ENCODE peak calls at places on chromosomes 1 and 21, in six cellular contexts. One of them, this sample, is unnamed.

GRCh38 chr1:201142854-201143725 is 11.2 kb downstream of the TMEM9 start:
- DNase-seq in astrocyte: no peak
- DNase-seq in IMR-90: no peak
- DNase-seq in WERI-Rb-1: peak; percentile 31
- DNase-seq in brain microvascular endothelial cell: no peak
- DNase-seq in kidney: peak; percentile 44
- DNase-seq in this sample: peak; percentile 53

GRCh38 chr1:58576727-58577675 is at the start of gene TACSTD2:
- DNase-seq in astrocyte: no peak
- DNase-seq in IMR-90: no peak
- DNase-seq in WERI-Rb-1: no peak
- DNase-seq in brain microvascular endothelial cell: no peak
- DNase-seq in kidney: peak; percentile 97
- DNase-seq in this sample: peak; percentile 94

GRCh38 chr1:175188936-175189335 is 3.6 kb downstream of the KIAA0040 start:
- DNase-seq in astrocyte: no peak
- DNase-seq in IMR-90: no peak
- DNase-seq in WERI-Rb-1: no peak
- DNase-seq in brain microvascular endothelial cell: no peak
- DNase-seq in kidney: no peak
- DNase-seq in this sample: no peak

GRCh38 chr21:18759267-18759666 is 355.7 kb upstream of the TMPRSS15 start:
- DNase-seq in astrocyte: no peak
- DNase-seq in IMR-90: no peak
- DNase-seq in WERI-Rb-1: no peak
- DNase-seq in brain microvascular endothelial cell: no peak
- DNase-seq in kidney: no peak
- DNase-seq in this sample: no peak

GRCh38 chr1:117541003-117541402 is 64.8 kb upstream of the TENT5C start:
- DNase-seq in astrocyte: no peak
- DNase-seq in IMR-90: no peak
- DNase-seq in WERI-Rb-1: no peak
- DNase-seq in brain microvascular endothelial cell: no peak
- DNase-seq in kidney: no peak
- DNase-seq in this sample: no peak

GRCh38 chr21:39874759-39875158 is 7.5 kb downstream of the PCP4 start:
- DNase-seq in astrocyte: no peak
- DNase-seq in IMR-90: no peak
- DNase-seq in WERI-Rb-1: no peak
- DNase-seq in brain microvascular endothelial cell: no peak
- DNase-seq in kidney: no peak
- DNase-seq in this sample: no peak

GRCh38 chr1:224402472-224403035 is 32.0 kb downstream of the WDR26 start:
- DNase-seq in astrocyte: no peak
- DNase-seq in IMR-90: no peak
- DNase-seq in WERI-Rb-1: no peak
- DNase-seq in brain microvascular endothelial cell: no peak
- DNase-seq in kidney: no peak
- DNase-seq in this sample: no peak

GRCh38 chr21:38839683-38840286 is 34.1 kb downstream of the ETS2 start:
- DNase-seq in astrocyte: peak; percentile 94
- DNase-seq in IMR-90: peak; percentile 94
- DNase-seq in WERI-Rb-1: no peak
- DNase-seq in brain microvascular endothelial cell: peak; percentile 94
- DNase-seq in kidney: no peak
- DNase-seq in this sample: no peak

GRCh38 chr1:48543854-48544253 is 71.8 kb upstream of the SPATA6 start:
- DNase-seq in astrocyte: no peak
- DNase-seq in IMR-90: no peak
- DNase-seq in WERI-Rb-1: no peak
- DNase-seq in brain microvascular endothelial cell: no peak
- DNase-seq in kidney: no peak
- DNase-seq in this sample: no peak

GRCh38 chr21:35314896-35315582 is 265.9 kb upstream of the RUNX1 start:
- DNase-seq in astrocyte: peak; percentile 49
- DNase-seq in IMR-90: peak; percentile 45
- DNase-seq in WERI-Rb-1: no peak
- DNase-seq in brain microvascular endothelial cell: no peak
- DNase-seq in kidney: no peak
- DNase-seq in this sample: no peak

GRCh38 chr1:238487931-238488330 is 597.2 kb upstream of the ZP4 start:
- DNase-seq in astrocyte: peak; percentile 30
- DNase-seq in IMR-90: peak; percentile 49
- DNase-seq in WERI-Rb-1: no peak
- DNase-seq in brain microvascular endothelial cell: no peak
- DNase-seq in kidney: no peak
- DNase-seq in this sample: no peak

GRCh38 chr1:151072224-151072623 is 1.7 kb downstream of the GABPB2 start:
- DNase-seq in astrocyte: no peak
- DNase-seq in IMR-90: no peak
- DNase-seq in WERI-Rb-1: no peak
- DNase-seq in brain microvascular endothelial cell: no peak
- DNase-seq in kidney: no peak
- DNase-seq in this sample: no peak

GRCh38 chr1:38888423-38889333 is 7.3 kb upstream of the GJA9 start:
- DNase-seq in astrocyte: no peak
- DNase-seq in IMR-90: no peak
- DNase-seq in WERI-Rb-1: no peak
- DNase-seq in brain microvascular endothelial cell: no peak
- DNase-seq in kidney: no peak
- DNase-seq in this sample: no peak
- H3K36me3 ChIP-seq in astrocyte: no peaks in the 10 kb centered on the region
- H3K36me3 ChIP-seq in IMR-90: no peaks in the 10 kb centered on the region
- H3K36me3 ChIP-seq in WERI-Rb-1: no peaks in the 10 kb centered on the region
- H3K36me3 ChIP-seq in brain microvascular endothelial cell: no peaks in the 10 kb centered on the region
- H3K36me3 ChIP-seq in kidney: no peaks in the 10 kb centered on the region
- H3K36me3 ChIP-seq in this sample: no peaks in the 10 kb centered on the region

DNA sequence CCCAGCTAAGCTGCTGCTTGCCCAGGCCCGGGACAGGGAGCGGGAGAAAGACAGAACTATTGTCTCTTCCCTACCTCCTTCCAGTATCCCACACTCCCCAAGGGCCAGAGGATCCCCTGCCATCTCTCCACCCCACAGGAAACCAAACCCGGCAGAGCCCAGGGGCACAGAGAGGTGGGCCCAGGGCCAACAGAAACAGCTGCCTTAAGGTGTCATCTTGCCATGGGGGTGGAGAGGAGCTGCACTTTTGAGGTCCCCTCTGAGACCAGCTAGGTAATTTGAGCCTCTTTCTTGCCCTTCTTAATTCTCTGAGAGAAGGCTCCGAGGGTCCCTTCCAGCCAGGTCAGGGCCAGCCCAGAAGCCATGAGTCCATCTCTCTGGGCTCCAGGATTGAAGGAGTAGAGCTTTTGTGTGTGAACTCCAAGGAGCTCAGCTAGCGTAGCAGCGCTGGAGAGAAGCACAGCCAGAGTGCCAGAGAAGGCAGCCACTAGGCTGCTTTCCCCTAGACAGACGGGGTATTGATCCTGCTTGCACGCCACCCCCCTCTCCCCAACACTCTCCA is 9.7 kb upstream of the GPR61 start:
- DNase-seq in astrocyte: no peak
- DNase-seq in IMR-90: no peak
- DNase-seq in WERI-Rb-1: no peak
- DNase-seq in brain microvascular endothelial cell: no peak
- DNase-seq in kidney: no peak
- DNase-seq in this sample: no peak
- H3K36me3 ChIP-seq in astrocyte: no peaks in the 10 kb centered on the region
- H3K36me3 ChIP-seq in IMR-90: no peaks in the 10 kb centered on the region
- H3K36me3 ChIP-seq in WERI-Rb-1: no peaks in the 10 kb centered on the region
- H3K36me3 ChIP-seq in brain microvascular endothelial cell: no peaks in the 10 kb centered on the region
- H3K36me3 ChIP-seq in kidney: no peaks in the 10 kb centered on the region
- H3K36me3 ChIP-seq in this sample: no peaks in the 10 kb centered on the region

GRCh38 chr1:1873186-1873585 is 17.7 kb downstream of the GNB1 start:
- DNase-seq in astrocyte: no peak
- DNase-seq in IMR-90: no peak
- DNase-seq in WERI-Rb-1: no peak
- DNase-seq in brain microvascular endothelial cell: no peak
- DNase-seq in kidney: no peak
- DNase-seq in this sample: peak; percentile 70
- H3K36me3 ChIP-seq in astrocyte: peaks cover 19% of the 10 kb centered on the region
- H3K36me3 ChIP-seq in IMR-90: peaks cover 25% of the 10 kb centered on the region
- H3K36me3 ChIP-seq in WERI-Rb-1: peaks cover 39% of the 10 kb centered on the region
- H3K36me3 ChIP-seq in brain microvascular endothelial cell: peaks cover 41% of the 10 kb centered on the region
- H3K36me3 ChIP-seq in kidney: peaks cover 8% of the 10 kb centered on the region
- H3K36me3 ChIP-seq in this sample: peaks cover 10% of the 10 kb centered on the region

GRCh38 chr21:34076835-34077234 is 3.5 kb downstream of the MRPS6 start:
- DNase-seq in astrocyte: no peak
- DNase-seq in IMR-90: no peak
- DNase-seq in WERI-Rb-1: no peak
- DNase-seq in brain microvascular endothelial cell: no peak
- DNase-seq in kidney: no peak
- DNase-seq in this sample: no peak

GRCh38 chr21:34080693-34081092 is 7.3 kb downstream of the MRPS6 start:
- DNase-seq in astrocyte: no peak
- DNase-seq in IMR-90: no peak
- DNase-seq in WERI-Rb-1: no peak
- DNase-seq in brain microvascular endothelial cell: no peak
- DNase-seq in kidney: no peak
- DNase-seq in this sample: no peak

GRCh38 chr21:34075760-34076159 is 2.4 kb downstream of the MRPS6 start:
- DNase-seq in astrocyte: no peak
- DNase-seq in IMR-90: no peak
- DNase-seq in WERI-Rb-1: no peak
- DNase-seq in brain microvascular endothelial cell: no peak
- DNase-seq in kidney: no peak
- DNase-seq in this sample: no peak

GRCh38 chr21:34078915-34079314 is 5.5 kb downstream of the MRPS6 start:
- DNase-seq in astrocyte: no peak
- DNase-seq in IMR-90: no peak
- DNase-seq in WERI-Rb-1: no peak
- DNase-seq in brain microvascular endothelial cell: no peak
- DNase-seq in kidney: no peak
- DNase-seq in this sample: no peak

DNA sequence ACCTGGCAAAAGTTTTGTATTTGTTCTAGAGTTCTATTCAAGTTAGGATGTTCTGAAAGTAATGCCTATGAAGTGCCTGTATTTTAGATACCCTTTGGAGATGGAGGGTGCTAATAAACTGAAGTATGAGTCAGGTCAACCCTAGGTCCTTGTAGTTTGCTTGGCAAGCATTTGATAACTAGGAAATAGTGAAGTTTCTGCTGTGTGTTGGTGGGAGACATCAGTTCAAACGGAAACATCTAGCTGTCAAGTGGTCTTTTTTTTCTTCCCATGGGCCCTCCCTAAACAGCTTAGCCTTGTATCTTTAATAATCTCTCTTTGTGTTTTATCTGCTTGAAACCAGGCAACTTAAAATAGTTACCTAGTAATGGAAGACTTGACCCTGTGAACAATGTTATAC is 4.5 kb downstream of the MRPS6 start:
- DNase-seq in astrocyte: no peak
- DNase-seq in IMR-90: no peak
- DNase-seq in WERI-Rb-1: no peak
- DNase-seq in brain microvascular endothelial cell: no peak
- DNase-seq in kidney: no peak
- DNase-seq in this sample: no peak
- H3K36me3 ChIP-seq in astrocyte: peaks cover 3% of the 10 kb centered on the region
- H3K36me3 ChIP-seq in IMR-90: peaks cover 3% of the 10 kb centered on the region
- H3K36me3 ChIP-seq in WERI-Rb-1: peaks cover 23% of the 10 kb centered on the region
- H3K36me3 ChIP-seq in brain microvascular endothelial cell: no peaks in the 10 kb centered on the region
- H3K36me3 ChIP-seq in kidney: peaks cover 9% of the 10 kb centered on the region
- H3K36me3 ChIP-seq in this sample: no peaks in the 10 kb centered on the region

DNA sequence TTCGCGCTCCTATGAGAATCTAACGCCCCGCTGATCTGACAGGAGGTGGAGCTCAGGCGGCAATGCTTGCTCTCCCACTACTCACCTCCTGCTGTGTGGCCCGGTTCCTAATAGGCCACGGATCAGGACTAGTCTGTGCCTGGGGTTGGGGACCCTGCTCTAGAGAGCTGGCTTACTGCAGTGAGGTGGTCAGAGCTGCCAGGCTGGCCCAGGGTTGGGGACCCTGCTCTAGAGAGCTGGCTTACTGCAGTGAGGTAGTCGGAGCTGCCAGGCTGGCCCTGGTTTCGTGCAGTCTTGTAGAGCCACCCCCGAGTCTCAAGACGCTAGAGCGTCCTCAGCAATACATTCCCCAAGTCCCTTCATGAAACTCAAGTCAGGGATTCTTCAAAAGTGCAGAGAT is 27.5 kb downstream of the SLC37A1 start:
- DNase-seq in astrocyte: no peak
- DNase-seq in IMR-90: no peak
- DNase-seq in WERI-Rb-1: no peak
- DNase-seq in brain microvascular endothelial cell: no peak
- DNase-seq in kidney: peak; percentile 56
- DNase-seq in this sample: peak; percentile 50
- H3K36me3 ChIP-seq in astrocyte: no peaks in the 10 kb centered on the region
- H3K36me3 ChIP-seq in IMR-90: no peaks in the 10 kb centered on the region
- H3K36me3 ChIP-seq in WERI-Rb-1: no peaks in the 10 kb centered on the region
- H3K36me3 ChIP-seq in brain microvascular endothelial cell: no peaks in the 10 kb centered on the region
- H3K36me3 ChIP-seq in kidney: no peaks in the 10 kb centered on the region
- H3K36me3 ChIP-seq in this sample: peaks cover 57% of the 10 kb centered on the region

DNA sequence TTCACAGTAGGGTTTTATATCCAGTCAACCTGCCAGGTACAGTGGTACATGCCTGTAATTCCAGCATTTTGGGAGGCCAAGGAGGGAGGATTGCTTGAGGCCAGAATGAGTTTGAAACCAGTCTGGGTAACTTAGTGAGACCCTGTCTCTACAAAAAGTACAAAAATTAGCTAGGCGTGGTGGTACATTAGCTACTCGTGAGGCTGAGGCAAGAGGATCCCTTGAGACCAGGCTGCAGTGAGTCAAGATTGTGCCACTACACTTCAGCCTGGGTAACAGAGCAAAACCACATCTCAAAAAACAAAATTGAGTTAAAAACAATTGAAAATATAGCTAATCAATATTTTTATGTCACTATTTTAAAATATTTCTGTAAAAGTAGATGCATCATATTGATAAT is 33.2 kb downstream of the DDI2 start:
- DNase-seq in astrocyte: no peak
- DNase-seq in IMR-90: no peak
- DNase-seq in WERI-Rb-1: no peak
- DNase-seq in brain microvascular endothelial cell: no peak
- DNase-seq in kidney: no peak
- DNase-seq in this sample: no peak
- H3K36me3 ChIP-seq in astrocyte: peaks cover 21% of the 10 kb centered on the region
- H3K36me3 ChIP-seq in IMR-90: peaks cover 20% of the 10 kb centered on the region
- H3K36me3 ChIP-seq in WERI-Rb-1: peaks cover 72% of the 10 kb centered on the region
- H3K36me3 ChIP-seq in brain microvascular endothelial cell: peaks cover 19% of the 10 kb centered on the region
- H3K36me3 ChIP-seq in kidney: peaks cover 22% of the 10 kb centered on the region
- H3K36me3 ChIP-seq in this sample: peaks cover 94% of the 10 kb centered on the region

This sample was measured in upper lobe of right lung.